ENCODE peak calls at places on chromosomes 1 and 21, in five cellular contexts. D is MCF 10A, R is NCI-H345, K is non-pigmented ciliary epithelial cell, J is SK-MEL-5. I is an unnamed sample.

GRCh38 chr1:67590329-67590728 is 94.7 kb upstream of the GADD45A start:
- DNase-seq in J (no peak), D (no peak), K (no peak), R (no peak), I (no peak)

GRCh38 chr1:6082430-6082971 is 36.8 kb downstream of the KCNAB2 start:
- DNase-seq in D (no peak), J (no peak), R (no peak), K (no peak), I (no peak)

GRCh38 chr21:42515708-42516502 is 2.3 kb downstream of the SLC37A1 start:
- DNase-seq in R (peak; percentile 45), K (no peak), J (no peak), D (peak; percentile 6), I (peak; percentile 3)

GRCh38 chr1:117260761-117261462 is 50.2 kb upstream of the VTCN1 start:
- DNase-seq in R (no peak), K (no peak), D (no peak), J (peak; percentile 62), I (no peak)

GRCh38 chr1:110961902-110962301 is 1.8 kb downstream of the LRIF1 start:
- DNase-seq in J (no peak), R (no peak), K (no peak), D (no peak), I (no peak)

GRCh38 chr1:158145173-158145719 is 35.4 kb upstream of the CD1D start:
- DNase-seq in D (peak; percentile 98), K (no peak), R (no peak), J (peak; percentile 73), I (no peak)

GRCh38 chr1:161404051-161404597 is 36.4 kb upstream of the CFAP126 start:
- DNase-seq in K (no peak), J (no peak), D (no peak), R (no peak), I (no peak)

GRCh38 chr1:44603718-44604117 is 70.6 kb downstream of the TMEM53 start:
- DNase-seq in R (peak; percentile 80), K (no peak), J (no peak), D (no peak), I (peak; percentile 93)

GRCh38 chr1:60831780-60832179 is 250.6 kb upstream of the NFIA start:
- DNase-seq in R (no peak), J (no peak), D (no peak), K (no peak), I (no peak)

GRCh38 chr1:201218409-201218808 is 27.8 kb downstream of the IGFN1 start:
- DNase-seq in R (no peak), J (no peak), D (no peak), K (no peak), I (no peak)

GRCh38 chr1:246565751-246566127 is 322 bp downstream of the TFB2M start:
- DNase-seq in D (no peak), R (peak; percentile 34), K (no peak), J (no peak), I (peak; percentile 75)

GRCh38 chr21:36791695-36792451 is 93.0 kb downstream of the SIM2 start:
- DNase-seq in R (no peak), J (no peak), D (no peak), K (no peak), I (peak; percentile 55)

GRCh38 chr1:39779137-39779536 is 8.0 kb upstream of the OXCT2 start:
- DNase-seq in D (no peak), J (no peak), K (no peak), R (no peak), I (no peak)

GRCh38 chr1:223209992-223210785 is 67.1 kb upstream of the TLR5 start:
- DNase-seq in J (no peak), D (no peak), K (no peak), R (no peak), I (no peak)

GRCh38 chr21:38303300-38303699 is 46.5 kb downstream of the KCNJ15 start:
- DNase-seq in K (no peak), D (peak; percentile 96), R (no peak), J (no peak), I (no peak)

GRCh38 chr1:178011101-178011828 is 41.4 kb upstream of the SEC16B start:
- DNase-seq in R (no peak), K (no peak), J (no peak), D (peak; percentile 90), I (no peak)

GRCh38 chr1:36134805-36135339 is 9.8 kb upstream of the COL8A2 start:
- DNase-seq in J (peak; percentile 71), K (no peak), D (peak; percentile 57), R (peak; percentile 17), I (peak; percentile 21)

GRCh38 chr1:17356387-17356992 is 15.5 kb upstream of the PADI6 start:
- DNase-seq in J (no peak), D (no peak), K (no peak), R (no peak), I (no peak)

GRCh38 chr21:41578708-41579107 is 70.8 kb upstream of the TMPRSS2 start:
- DNase-seq in D (no peak), J (no peak), K (no peak), R (no peak), I (no peak)

GRCh38 chr1:27007909-27008582 is 4.6 kb downstream of the TENT5B start:
- DNase-seq in J (no peak), R (no peak), K (no peak), D (peak; percentile 68), I (no peak)

GRCh38 chr1:184843732-184844495 is 89.3 kb upstream of the EDEM3 start:
- DNase-seq in D (no peak), J (no peak), R (no peak), K (no peak), I (no peak)

GRCh38 chr1:231926340-231926739 is 299.8 kb downstream of the DISC1 start:
- DNase-seq in J (no peak), D (peak; percentile 37), K (no peak), R (no peak), I (no peak)

GRCh38 chr1:116763787-116764465 is 9.7 kb downstream of the CD2 start:
- DNase-seq in J (peak; percentile 62), R (no peak), K (no peak), D (peak; percentile 47), I (peak; percentile 14)

GRCh38 chr1:46077669-46078068 is 54.8 kb downstream of the PIK3R3 start:
- DNase-seq in J (no peak), K (no peak), D (peak; percentile 64), R (no peak), I (no peak)

GRCh38 chr1:31714442-31715096 is 10.8 kb upstream of the COL16A1 start:
- DNase-seq in J (peak; percentile 49), D (no peak), R (peak; percentile 58), K (no peak), I (peak; percentile 17)

GRCh38 chr1:147849097-147849873 is 53.3 kb upstream of the GJA8 start:
- DNase-seq in J (no peak), D (peak; percentile 34), R (no peak), K (peak; percentile 13), I (no peak)